ENCODE peak calls at places on chromosomes 1 and 21, in eight cellular contexts. Y, P, B, V, J, D, M and N are unnamed samples.

GRCh38 chr1:45103534-45103933 is 91.5 kb downstream of the UROD start:
- DNase-seq in Y (no peak), P (no peak), B (no peak), V (no peak), J (no peak), D (no peak), M (no peak), N (no peak)

GRCh38 chr1:178121883-178122282 is 28.0 kb downstream of the RASAL2 start:
- DNase-seq in Y (no peak), P (no peak), B (no peak), V (no peak), J (no peak), D (no peak), M (no peak), N (no peak)

GRCh38 chr1:245154429-245155185 is at the start of gene KIF26B:
- DNase-seq in Y (peak), P (peak), B (peak), V (peak), J (no peak), D (peak), M (peak), N (peak)

GRCh38 chr1:39852214-39852791 is 31.0 kb downstream of the TRIT1 start:
- DNase-seq in Y (no peak), P (no peak), B (peak), V (peak), J (no peak), D (peak), M (no peak), N (no peak)

GRCh38 chr1:223319373-223319772 is 44.6 kb downstream of the SUSD4 start:
- DNase-seq in Y (no peak), P (no peak), B (no peak), V (no peak), J (no peak), D (no peak), M (no peak), N (no peak)

GRCh38 chr21:43304206-43304605 is 122.7 kb downstream of the SIK1 start:
- DNase-seq in Y (no peak), P (no peak), B (no peak), V (no peak), J (no peak), D (no peak), M (no peak), N (no peak)

GRCh38 chr1:23979387-23980005 is 631 bp downstream of the SRSF10 start:
- DNase-seq in Y (no peak), P (no peak), B (no peak), V (no peak), J (no peak), D (no peak), M (no peak), N (no peak)

GRCh38 chr1:1989102-1989542 is 14.5 kb downstream of the CFAP74 start:
- DNase-seq in Y (no peak), P (no peak), B (no peak), V (no peak), J (no peak), D (no peak), M (peak), N (no peak)